ENCODE peak calls at places on chromosomes 3 and 15, in seven cellular contexts. O is effector CD4-positive, alpha-beta T cell; S is activated naive CD4-positive, alpha-beta T cell; P is fibroblast of pulmonary artery; I is CD8-positive, alpha-beta T cell; F is CD4-positive, CD25-positive, alpha-beta regulatory T cell; D is cardiac fibroblast. T is an unnamed sample.

GRCh38 chr3:122443090-122443489 is 27.2 kb upstream of the WDR5B start:
- DNase-seq in O (no peak), D (no peak), P (no peak), S (no peak), I (no peak), F (no peak), T (no peak)

GRCh38 chr15:70094690-70095311 is 2.9 kb downstream of the TLE3 start:
- DNase-seq in D (peak; percentile 43), F (peak; percentile 12), O (no peak), P (peak; percentile 31), S (no peak), I (peak; percentile 17), T (no peak)

GRCh38 chr3:187591051-187591450 is 79.1 kb downstream of the SST start:
- DNase-seq in F (no peak), S (no peak), O (no peak), P (no peak), I (no peak), D (no peak), T (no peak)

GRCh38 chr3:179015551-179016020 is 56.0 kb downstream of the ZMAT3 start:
- DNase-seq in D (peak; percentile 86), P (peak; percentile 89), O (peak; percentile 54), I (peak; percentile 59), S (no peak), F (peak; percentile 80), T (peak; percentile 56)

GRCh38 chr3:40313975-40314860 is 4.7 kb downstream of the EIF1B start:
- DNase-seq in P (peak; percentile 29), I (no peak), D (no peak), S (no peak), O (no peak), F (no peak), T (no peak)

GRCh38 chr3:81743096-81744025 is 18.1 kb downstream of the GBE1 start:
- DNase-seq in D (peak; percentile 96), O (no peak), I (no peak), F (no peak), S (no peak), P (peak; percentile 98), T (no peak)

GRCh38 chr15:63601026-63601726 is 4.0 kb downstream of the FBXL22 start:
- DNase-seq in I (peak; percentile 60), D (peak; percentile 17), F (peak; percentile 52), P (peak; percentile 20), O (peak; percentile 43), S (no peak), T (no peak)

GRCh38 chr3:70726966-70727365 is 414.5 kb upstream of the MDFIC2 start:
- DNase-seq in F (no peak), S (no peak), O (no peak), I (no peak), D (no peak), P (no peak), T (no peak)

GRCh38 chr3:23735575-23736326 is 70.0 kb upstream of the UBE2E1 start:
- DNase-seq in F (no peak), S (no peak), O (no peak), D (peak; percentile 70), P (peak; percentile 58), I (no peak), T (no peak)

GRCh38 chr3:120614765-120615164 is 18.6 kb downstream of the NDUFB4 start:
- DNase-seq in P (no peak), O (no peak), S (no peak), I (no peak), D (no peak), F (no peak), T (no peak)

GRCh38 chr3:70933105-70933810 is 620.8 kb upstream of the MDFIC2 start:
- DNase-seq in P (peak; percentile 17), I (no peak), S (no peak), O (no peak), F (no peak), D (no peak), T (no peak)

GRCh38 chr3:17025594-17026139 is 140.9 kb downstream of the PLCL2 start:
- DNase-seq in S (no peak), F (no peak), D (no peak), O (no peak), I (peak; percentile 16), P (no peak), T (no peak)

GRCh38 chr15:89912674-89913396 is at the start of gene ARPIN:
- DNase-seq in F (no peak), P (peak; percentile 41), D (peak; percentile 61), S (no peak), I (no peak), O (no peak), T (no peak)